ENCODE peak calls at places on chromosome 12, in nine cellular contexts. O is cardiac muscle cell, P is lower lobe of right lung, S is heart right ventricle, U is neural progenitor cell, K is sigmoid colon, D is thyroid gland, T is A549, R is transverse colon. V is an unnamed sample. For H3K9me3, the result is how much of the 10 kb centered on the place peaks cover.

GRCh38 chr12:88579572-88579940 is 715 bp downstream of the KITLG start:
- DNase-seq in K (peak), R (peak), P (peak), U (peak), D (peak), O (peak), T (peak), S (peak), V (no peak)

GRCh38 chr12:3988519-3989217 is 115.5 kb upstream of the PARP11 start:
- DNase-seq in S (no peak), P (no peak), T (no peak), R (no peak), K (no peak), O (no peak), U (no peak), D (no peak), V (no peak)

GRCh38 chr12:67531051-67531450 is 117.5 kb upstream of the DYRK2 start:
- DNase-seq in U (no peak), D (no peak), O (no peak), R (no peak), P (no peak), T (no peak), K (no peak), S (no peak), V (no peak)

GRCh38 chr12:18345021-18345735 is 83.9 kb downstream of the PIK3C2G start:
- DNase-seq in O (peak), S (no peak), D (no peak), U (no peak), T (no peak), R (no peak), P (no peak), K (no peak), V (no peak)

GRCh38 chr12:67067453-67068203 is 201.5 kb upstream of the CAND1 start:
- DNase-seq in S (no peak), K (no peak), T (no peak), P (no peak), R (no peak), D (no peak), O (no peak), U (peak), V (no peak)

GRCh38 chr12:112686373-112686772 is 105.2 kb upstream of the RPH3A start:
- DNase-seq in T (no peak), P (no peak), U (no peak), K (no peak), O (peak), S (no peak), R (no peak), D (no peak), V (no peak)

GRCh38 chr12:90065301-90065801 is 356.7 kb upstream of the ATP2B1 start:
- DNase-seq in K (no peak), U (no peak), T (no peak), P (no peak), R (no peak), O (no peak), D (no peak), S (no peak), V (no peak)

GRCh38 chr12:80151131-80151530 is 51.8 kb downstream of the OTOGL start:
- DNase-seq in K (no peak), D (no peak), O (no peak), P (no peak), T (no peak), R (no peak), U (no peak), S (no peak), V (no peak)

GRCh38 chr12:74491374-74491773 is 46.3 kb upstream of the ATXN7L3B start:
- DNase-seq in U (no peak), S (no peak), T (no peak), O (no peak), R (no peak), K (no peak), D (no peak), P (no peak), V (no peak)

GRCh38 chr12:56634837-56635538 is 4.9 kb upstream of the BAZ2A start:
- DNase-seq in P (peak), S (peak), R (peak), U (peak), T (peak), D (peak), O (peak), K (peak), V (peak)

GRCh38 chr12:123126294-123127144 is 24.4 kb downstream of the PITPNM2 start:
- DNase-seq in D (no peak), P (no peak), S (no peak), U (no peak), R (no peak), K (peak), O (peak), T (peak), V (peak)

GRCh38 chr12:54033106-54033979 is 493 bp downstream of the HOXC5 start:
- DNase-seq in U (peak), K (no peak), S (no peak), D (no peak), T (peak), R (no peak), O (no peak), P (no peak), V (peak)

GRCh38 chr12:54051916-54052744 is 1.5 kb upstream of the HOXC4 start:
- DNase-seq in R (no peak), O (no peak), P (no peak), U (no peak), D (no peak), K (no peak), S (no peak), T (no peak), V (no peak)

GRCh38 chr12:96063046-96063445 is 27.7 kb upstream of the LTA4H start:
- DNase-seq in U (no peak), R (no peak), T (peak), P (no peak), O (peak), S (no peak), K (no peak), D (no peak), V (no peak)

GRCh38 chr12:80917651-80918050 is 20.1 kb downstream of the LIN7A start:
- DNase-seq in U (no peak), K (no peak), T (no peak), D (no peak), O (no peak), S (no peak), P (no peak), R (no peak), V (no peak)

GRCh38 chr12:76024942-76025600 is 6.5 kb downstream of the PHLDA1 start:
- DNase-seq in S (no peak), K (no peak), O (peak), U (no peak), D (no peak), R (no peak), T (peak), P (no peak), V (no peak)

GRCh38 chr12:73452672-73453469 is 1084.8 kb upstream of the ATXN7L3B start:
- DNase-seq in K (no peak), P (no peak), O (no peak), D (no peak), T (no peak), U (no peak), S (no peak), R (no peak), V (no peak)

GRCh38 chr12:24778486-24779304 is 170.2 kb downstream of the BCAT1 start:
- DNase-seq in T (peak), R (no peak), U (peak), P (no peak), O (peak), S (no peak), K (no peak), D (no peak), V (no peak)

GRCh38 chr12:114735680-114736374 is 51.9 kb upstream of the TBX3 start:
- DNase-seq in S (no peak), K (no peak), D (no peak), T (no peak), P (no peak), R (no peak), O (no peak), U (peak), V (no peak)

GRCh38 chr12:53102883-53103807 is at the start of gene SOAT2:
- DNase-seq in P (no peak), U (no peak), S (no peak), O (no peak), K (peak), T (no peak), D (no peak), R (no peak), V (peak)

GRCh38 chr12:59149995-59150642 is 229.8 kb upstream of the LRIG3 start:
- DNase-seq in R (no peak), T (peak), K (no peak), D (no peak), S (peak), U (peak), P (no peak), O (peak), V (no peak)

GRCh38 chr12:25521625-25522256 is 31.3 kb downstream of the LMNTD1 start:
- DNase-seq in K (no peak), P (no peak), U (no peak), T (no peak), D (no peak), R (no peak), O (no peak), S (no peak), V (no peak)

GRCh38 chr12:29320295-29321090 is 60.5 kb downstream of the ERGIC2 start:
- DNase-seq in P (no peak), U (no peak), R (no peak), D (no peak), O (peak), S (no peak), T (no peak), K (no peak), V (no peak)

GRCh38 chr12:69679119-69679518 is 20.0 kb downstream of the BEST3 start:
- DNase-seq in T (no peak), P (no peak), O (no peak), R (no peak), S (no peak), U (no peak), D (no peak), K (no peak), V (no peak)

GRCh38 chr12:28313631-28314030 is 123.4 kb downstream of the CCDC91 start:
- DNase-seq in K (no peak), S (peak), O (peak), R (no peak), P (no peak), U (no peak), D (peak), T (no peak), V (no peak)

GRCh38 chr12:59861635-59862034 is 265.8 kb downstream of the SLC16A7 start:
- DNase-seq in K (no peak), U (no peak), D (no peak), O (no peak), P (no peak), T (no peak), S (no peak), R (no peak), V (no peak)

GRCh38 chr12:57632898-57633825 is at the start of gene B4GALNT1:
- DNase-seq in P (peak), K (peak), O (peak), R (peak), U (peak), S (peak), D (peak), T (peak), V (no peak)

DNA sequence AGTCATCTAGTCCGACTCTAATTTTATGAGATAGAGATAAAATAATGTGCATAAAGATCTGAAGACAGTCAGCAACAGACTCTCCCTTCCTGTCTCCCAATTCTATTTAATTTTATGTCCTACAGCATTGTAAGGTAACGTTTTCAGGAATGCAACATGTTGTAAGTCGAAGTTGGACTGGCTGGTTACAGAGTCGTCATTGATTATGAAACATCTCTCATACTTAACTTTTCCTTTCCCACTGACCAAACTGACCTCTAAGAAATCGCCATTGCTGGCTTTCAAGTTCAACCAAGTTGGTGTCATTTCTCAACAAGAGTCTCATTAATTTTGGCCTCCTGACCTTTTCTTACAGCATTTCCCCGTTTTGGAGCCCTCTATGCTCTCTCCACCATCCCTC is 4.9 kb upstream of the RIC8B start:
- DNase-seq in K (no peak), P (no peak), S (no peak), T (no peak), R (no peak), U (no peak), O (peak), D (no peak), V (no peak)
- H3K4me3 ChIP-seq in K (no peak), P (no peak), S (no peak), T (peak), R (no peak), U (no peak), O (no peak), D (no peak), V (no peak)

DNA sequence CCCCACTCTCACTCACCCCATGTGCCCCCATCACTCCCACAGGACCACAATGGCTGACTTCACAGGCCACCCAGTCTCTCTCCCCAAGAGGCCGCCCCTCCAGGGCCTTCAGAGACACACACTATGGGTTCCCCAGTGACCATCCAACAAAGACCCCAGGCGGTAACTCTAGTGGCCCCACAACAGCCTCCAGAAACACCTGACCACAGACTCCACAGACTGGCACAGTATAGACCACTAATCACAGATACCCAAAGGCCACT is 3.0 kb downstream of the ZNF605 start:
- DNase-seq in T (no peak), R (no peak), O (no peak), K (no peak), D (no peak), S (no peak), U (no peak), P (no peak), V (no peak)
- H3K9me3 ChIP-seq in T (half or more), R (under half), O (under half), K (under half), D (under half), S (under half), U (under half), P (under half), V (under half)

GRCh38 chr12:26648584-26648983 is 184.4 kb downstream of the ITPR2 start:
- DNase-seq in K (no peak), D (no peak), P (no peak), R (no peak), S (no peak), U (no peak), T (peak), O (peak), V (no peak)
- H3K4me3 ChIP-seq in K (no peak), D (no peak), P (no peak), R (no peak), S (no peak), U (no peak), T (no peak), O (no peak), V (no peak)

GRCh38 chr12:11108862-11109261 is 16.7 kb upstream of the TAS2R43 start:
- DNase-seq in U (no peak), O (no peak), K (no peak), D (no peak), P (no peak), R (no peak), S (no peak), T (no peak), V (no peak)
- H3K9me3 ChIP-seq in U (under half), O (under half), K (under half), D (under half), P (under half), R (under half), S (under half), T (under half), V (under half)

DNA sequence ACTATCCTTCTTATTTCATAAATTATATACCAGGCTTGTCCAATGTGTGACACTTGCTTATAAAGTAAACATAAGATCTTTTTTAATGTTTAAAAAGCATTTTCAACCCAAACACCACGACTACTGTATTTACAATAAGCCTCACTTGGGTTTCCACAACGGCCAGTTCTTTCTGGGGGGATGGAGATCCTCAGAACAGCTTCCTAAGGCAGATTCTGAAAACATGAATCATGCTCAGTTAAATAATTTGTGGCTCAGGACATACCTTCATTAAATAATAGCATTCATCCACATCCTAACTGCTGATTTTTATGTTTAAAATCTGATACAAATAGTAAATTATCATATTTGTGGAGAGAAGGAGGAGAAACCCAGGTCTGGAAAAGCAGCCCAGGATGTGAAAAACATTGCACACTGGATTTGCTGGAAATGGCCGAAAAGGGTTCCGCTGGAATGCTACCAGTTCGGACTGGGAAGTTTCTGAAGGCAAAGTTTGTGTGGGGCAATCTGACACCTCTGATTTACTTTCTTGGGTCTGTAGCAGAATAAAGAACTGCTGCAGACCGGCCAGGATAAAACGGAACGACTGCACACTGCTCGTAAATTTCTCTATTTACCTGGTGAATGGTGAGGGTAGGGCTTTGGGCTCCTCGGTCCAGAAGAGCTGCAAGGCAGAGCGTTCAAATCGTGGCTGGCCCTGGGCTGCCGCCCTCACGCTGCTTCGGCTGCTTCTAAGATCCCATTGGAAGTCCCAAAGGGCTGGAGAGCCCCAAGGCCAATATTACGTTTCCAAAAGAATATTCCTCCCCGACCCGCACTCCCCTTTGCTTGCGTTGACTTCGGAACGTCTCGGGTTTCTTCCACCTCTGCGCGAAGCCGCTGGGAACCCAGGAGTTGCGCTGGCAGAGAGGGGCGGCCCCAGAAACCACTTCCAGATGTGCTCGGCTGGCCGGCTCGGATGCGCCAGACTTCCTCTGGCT is at the start of gene GLT8D2:
- DNase-seq in K (peak), P (peak), U (peak), T (no peak), R (peak), S (peak), D (peak), O (peak), V (no peak)
- H3K4me3 ChIP-seq in K (peak), P (peak), U (peak), T (peak), R (peak), S (peak), D (peak), O (peak), V (peak)

GRCh38 chr12:43271659-43272058 is 280.3 kb downstream of the ADAMTS20 start:
- DNase-seq in O (no peak), R (no peak), U (no peak), T (no peak), S (no peak), D (no peak), P (no peak), K (no peak), V (no peak)

GRCh38 chr12:43273467-43273866 is 278.5 kb downstream of the ADAMTS20 start:
- DNase-seq in D (no peak), S (no peak), K (no peak), T (no peak), O (no peak), R (no peak), P (no peak), U (no peak), V (no peak)

DNA sequence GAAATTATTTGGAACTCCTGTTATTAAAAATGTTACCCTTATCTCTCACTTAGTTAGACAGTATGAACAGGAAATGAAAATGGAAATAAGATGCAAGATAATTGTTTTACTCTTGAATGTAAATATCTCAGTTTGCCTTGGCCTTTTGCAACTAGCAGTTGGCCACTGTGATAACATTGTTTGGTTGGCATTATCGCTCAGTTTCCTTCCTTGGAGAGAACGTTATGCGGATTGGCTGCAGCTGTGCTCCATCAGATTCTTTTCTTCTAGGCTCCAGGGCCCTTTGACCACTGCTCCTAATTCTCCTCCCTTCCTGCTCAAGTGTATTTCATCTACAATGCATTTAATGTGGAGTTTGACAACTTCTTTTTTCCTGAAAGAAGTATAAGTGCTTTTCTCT is 284.2 kb downstream of the ADAMTS20 start:
- DNase-seq in D (no peak), O (peak), P (no peak), T (no peak), R (no peak), U (no peak), K (no peak), S (no peak), V (no peak)
- H3K9me3 ChIP-seq in D (under half), O (under half), P (under half), T (under half), R (under half), U (under half), K (under half), S (under half), V (under half)

GRCh38 chr12:503111-503761 is 43.5 kb downstream of the B4GALNT3 start:
- DNase-seq in U (no peak), P (peak), S (no peak), O (peak), K (no peak), D (peak), R (peak), T (no peak), V (peak)
- H3K4me3 ChIP-seq in U (no peak), P (no peak), S (no peak), O (no peak), K (no peak), D (no peak), R (no peak), T (no peak), V (peak)

DNA sequence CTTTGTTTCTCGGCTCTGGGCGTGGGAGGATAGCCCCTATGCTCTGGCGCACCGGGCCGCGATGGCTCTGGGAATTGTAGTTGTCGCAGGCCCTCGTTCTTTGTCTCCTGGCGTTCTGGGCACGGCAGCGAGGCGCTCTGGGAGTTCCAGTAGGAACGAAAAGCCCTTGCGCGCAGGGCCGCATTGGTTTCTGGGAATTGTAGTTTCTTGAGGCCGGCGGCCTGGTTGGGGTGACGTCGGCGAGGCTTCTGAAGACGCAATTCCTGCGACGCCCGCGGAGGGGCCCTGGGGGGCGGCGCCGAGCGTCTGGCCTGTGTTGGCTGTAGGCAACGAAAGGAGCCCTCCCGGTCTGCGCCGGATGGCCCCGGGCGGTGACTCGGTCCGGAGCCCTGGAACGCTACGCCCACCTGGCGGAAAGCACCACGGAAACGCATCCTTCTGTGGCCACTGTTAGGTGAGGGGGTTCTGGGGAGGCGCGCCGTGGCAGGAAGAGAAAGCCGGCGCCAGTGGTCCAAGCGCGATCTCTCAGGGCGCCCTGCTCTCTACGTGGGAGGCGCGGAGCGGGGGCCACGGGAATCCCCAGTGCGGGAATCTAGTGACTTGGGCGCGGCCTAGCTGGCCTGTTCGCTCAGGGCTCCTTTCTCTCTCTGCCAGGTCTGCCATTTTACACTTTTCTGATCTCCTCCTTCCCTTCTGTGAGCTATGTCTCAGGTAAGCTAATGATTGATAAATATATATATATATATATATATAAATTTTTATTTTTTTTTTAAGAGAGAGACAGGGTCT is at the start of gene ZNF140:
- DNase-seq in P (peak), R (peak), S (peak), T (peak), O (peak), D (peak), U (peak), K (peak), V (peak)
- H3K9me3 ChIP-seq in P (half or more), R (half or more), S (under half), T (half or more), O (under half), D (under half), U (half or more), K (under half), V (under half)

V was measured in Caco-2.